ENCODE peak calls at places on chromosomes 13 and 19, in five cellular contexts. F is A549, Z is body of pancreas, X is IMR-90, J is testis. Y is an unnamed sample.

GRCh38 chr19:52635786-52636570 is 2.2 kb downstream of the ZNF83 start:
- DNase-seq in F (no peak), Z (no peak), X (peak; percentile 20), J (no peak), Y (no peak)

GRCh38 chr13:42985312-42986175 is 6.5 kb downstream of the EPSTI1 start:
- DNase-seq in F (no peak), Z (no peak), X (no peak), J (no peak), Y (peak; percentile 46)

GRCh38 chr19:8596168-8596567 is 14.3 kb downstream of the ADAMTS10 start:
- DNase-seq in F (no peak), Z (no peak), X (no peak), J (no peak), Y (no peak)

GRCh38 chr19:860481-861098 is 1.1 kb downstream of the CFD start:
- DNase-seq in F (peak; percentile 89), Z (peak; percentile 70), X (peak; percentile 75), J (peak; percentile 69), Y (peak; percentile 59)

GRCh38 chr13:84255226-84255625 is 373.0 kb upstream of the SLITRK1 start:
- DNase-seq in F (no peak), Z (no peak), X (no peak), J (no peak), Y (no peak)

GRCh38 chr13:89688908-89689307 is 1658.6 kb upstream of the MIR17HG start:
- DNase-seq in F (no peak), Z (peak; percentile 12), X (no peak), J (peak; percentile 67), Y (no peak)

GRCh38 chr19:53870485-53870844 is 2.8 kb downstream of the MYADM start:
- DNase-seq in F (peak; percentile 54), Z (no peak), X (no peak), J (peak; percentile 38), Y (peak; percentile 60)

GRCh38 chr13:93724187-93724586 is 497.6 kb downstream of the GPC6 start:
- DNase-seq in F (no peak), Z (no peak), X (peak; percentile 61), J (no peak), Y (no peak)

GRCh38 chr13:28636677-28637317 is 22.1 kb upstream of the POMP start:
- DNase-seq in F (peak; percentile 63), Z (peak; percentile 42), X (peak; percentile 89), J (peak; percentile 67), Y (peak; percentile 52)

GRCh38 chr13:22915442-22916082 is 265.2 kb upstream of the SGCG start:
- DNase-seq in F (peak; percentile 53), Z (peak; percentile 36), X (peak; percentile 17), J (peak; percentile 89), Y (peak; percentile 40)

DNA sequence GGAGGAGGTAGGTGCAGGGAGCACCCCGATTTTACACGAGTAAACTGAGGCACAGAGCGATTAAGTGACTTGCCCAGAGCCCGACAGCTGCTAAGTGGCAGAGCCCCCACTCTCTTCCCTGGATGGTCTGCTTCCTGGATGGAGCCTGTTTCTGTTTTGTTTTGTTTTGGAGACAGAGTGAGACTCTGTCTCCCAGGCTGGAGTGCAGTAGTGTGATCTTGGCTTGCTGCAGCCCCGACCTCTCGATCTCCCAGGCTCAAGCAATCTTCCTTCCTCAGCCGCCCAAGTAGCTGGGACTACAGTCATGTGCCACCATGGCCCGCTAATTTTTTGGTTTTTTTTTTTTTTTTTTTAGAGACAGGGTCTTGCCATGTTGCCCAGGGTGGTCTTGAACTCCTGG is 17.3 kb downstream of the BICRA start:
- DNase-seq in F (no peak), Z (no peak), X (no peak), J (no peak), Y (no peak)
- TF ChIP-seq CTCF in F (no peak), Z (no peak), X (no peak), J (no peak), Y (no peak)

DNA sequence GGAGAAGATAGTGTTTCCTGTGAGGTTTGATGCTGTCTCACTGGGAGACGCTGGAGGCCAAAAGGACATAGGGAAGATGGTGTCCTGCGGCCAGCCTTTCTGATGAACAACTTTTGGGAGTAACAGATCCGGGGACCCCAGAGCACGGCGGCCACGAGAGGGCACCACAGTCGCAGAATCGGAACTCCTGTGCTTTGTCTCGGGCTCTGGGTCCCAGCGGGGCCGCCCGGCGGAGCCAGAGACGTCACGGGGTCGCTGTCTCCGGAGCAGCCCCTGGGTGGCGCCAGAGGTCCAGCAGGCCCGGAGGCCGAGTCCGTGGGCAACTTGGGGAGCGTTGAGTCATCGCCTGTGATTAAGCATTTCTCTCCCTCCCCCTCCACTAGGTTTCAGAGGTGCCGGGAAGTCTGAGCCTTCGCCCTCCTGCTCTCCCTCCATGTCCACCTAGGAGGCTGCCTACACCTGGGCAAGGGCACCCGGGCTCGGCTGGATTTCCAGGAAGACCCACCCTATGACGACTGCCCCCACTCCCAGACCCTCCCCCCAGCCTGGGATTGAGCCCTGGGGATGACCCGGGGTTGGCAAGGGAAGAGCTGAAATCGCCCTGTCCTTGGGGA is 3.2 kb downstream of the NANOS3 start:
- DNase-seq in F (peak; percentile 94), Z (peak; percentile 99), X (peak; percentile 93), J (peak; percentile 98), Y (peak; percentile 99)
- TF ChIP-seq POLR2A in F (no peak), Z (peak; percentile 60), X (peak; percentile 53), J (no peak), Y (no peak)

GRCh38 chr19:30799854-30800755 is 427.9 kb downstream of the ZNF536 start:
- DNase-seq in F (peak; percentile 38), Z (peak; percentile 41), X (no peak), J (peak; percentile 75), Y (peak; percentile 28)
- TF ChIP-seq CTCF in F (peak; percentile 56), Z (peak; percentile 58), X (peak; percentile 43), J (peak; percentile 49), Y (peak; percentile 50)

GRCh38 chr19:50817941-50818858 is 5.4 kb downstream of the KLK1 start:
- DNase-seq in F (peak; percentile 67), Z (peak; percentile 94), X (no peak), J (peak; percentile 55), Y (peak; percentile 48)
- TF ChIP-seq POLR2A in F (no peak), Z (peak; percentile 32), X (no peak), J (no peak), Y (no peak)

GRCh38 chr19:45902651-45903625 is 525 bp upstream of the MYPOP start:
- DNase-seq in F (peak; percentile 98), Z (peak; percentile 99), X (peak; percentile 96), J (peak; percentile 96), Y (peak; percentile 99)
- TF ChIP-seq CTCF in F (no peak), Z (peak; percentile 26), X (peak; percentile 2), J (no peak), Y (no peak)

GRCh38 chr19:11797491-11797890 is 832 bp upstream of the ZNF491 start:
- DNase-seq in F (peak; percentile 18), Z (peak; percentile 97), X (peak; percentile 87), J (peak; percentile 91), Y (peak; percentile 93)

GRCh38 chr19:11792942-11793341 is 5.4 kb upstream of the ZNF491 start:
- DNase-seq in F (no peak), Z (no peak), X (no peak), J (no peak), Y (no peak)

GRCh38 chr19:11798391-11799296 is at the start of gene ZNF491:
- DNase-seq in F (no peak), Z (peak; percentile 95), X (peak; percentile 87), J (peak; percentile 95), Y (peak; percentile 94)
- TF ChIP-seq POLR2A in F (no peak), Z (peak; percentile 83), X (peak; percentile 52), J (no peak), Y (no peak)

GRCh38 chr13:45544520-45544919 is 71.0 kb downstream of the ERICH6B start:
- DNase-seq in F (no peak), Z (no peak), X (no peak), J (no peak), Y (no peak)
- TF ChIP-seq CTCF in F (no peak), Z (peak; percentile 3), X (no peak), J (no peak), Y (no peak)

Y was measured in stomach.